ENCODE peak calls at places on chromosomes 2 and 18, in seven cellular contexts. One of them, this sample, is unnamed.

GRCh38 chr2:233352141-233352842 is 2.0 kb upstream of the DGKD start:
- DNase-seq in right lobe of liver: no peak
- DNase-seq in nephron progenitor cell: no peak
- DNase-seq in kidney epithelial cell: no peak
- DNase-seq in astrocyte of the spinal cord: no peak
- DNase-seq in CD4-positive, alpha-beta T cell: no peak
- DNase-seq in fibroblast of mammary gland: no peak
- DNase-seq in this sample: no peak

GRCh38 chr18:39274535-39274934 is 1708.9 kb upstream of the CELF4 start:
- DNase-seq in right lobe of liver: no peak
- DNase-seq in kidney epithelial cell: no peak
- DNase-seq in astrocyte of the spinal cord: peak
- DNase-seq in fibroblast of mammary gland: peak
- DNase-seq in nephron progenitor cell: no peak
- DNase-seq in CD4-positive, alpha-beta T cell: no peak
- DNase-seq in this sample: no peak

GRCh38 chr18:34122724-34123334 is 101.9 kb downstream of the NOL4 start:
- DNase-seq in astrocyte of the spinal cord: peak
- DNase-seq in fibroblast of mammary gland: peak
- DNase-seq in right lobe of liver: no peak
- DNase-seq in kidney epithelial cell: peak
- DNase-seq in nephron progenitor cell: peak
- DNase-seq in CD4-positive, alpha-beta T cell: no peak
- DNase-seq in this sample: no peak

GRCh38 chr2:3493610-3493997 is 25.7 kb downstream of the ADI1 start:
- DNase-seq in kidney epithelial cell: no peak
- DNase-seq in CD4-positive, alpha-beta T cell: no peak
- DNase-seq in nephron progenitor cell: peak
- DNase-seq in fibroblast of mammary gland: peak
- DNase-seq in astrocyte of the spinal cord: peak
- DNase-seq in right lobe of liver: no peak
- DNase-seq in this sample: no peak

GRCh38 chr18:44507729-44508325 is 172.9 kb upstream of the SETBP1 start:
- DNase-seq in fibroblast of mammary gland: no peak
- DNase-seq in astrocyte of the spinal cord: no peak
- DNase-seq in right lobe of liver: peak
- DNase-seq in CD4-positive, alpha-beta T cell: no peak
- DNase-seq in kidney epithelial cell: no peak
- DNase-seq in nephron progenitor cell: no peak
- DNase-seq in this sample: no peak

GRCh38 chr18:75727479-75727878 is 300.0 kb upstream of the SMIM21 start:
- DNase-seq in nephron progenitor cell: peak
- DNase-seq in CD4-positive, alpha-beta T cell: peak
- DNase-seq in fibroblast of mammary gland: peak
- DNase-seq in kidney epithelial cell: no peak
- DNase-seq in right lobe of liver: no peak
- DNase-seq in astrocyte of the spinal cord: peak
- DNase-seq in this sample: peak

GRCh38 chr18:48619016-48619415 is 80.2 kb downstream of the CTIF start:
- DNase-seq in astrocyte of the spinal cord: no peak
- DNase-seq in CD4-positive, alpha-beta T cell: no peak
- DNase-seq in nephron progenitor cell: no peak
- DNase-seq in right lobe of liver: no peak
- DNase-seq in fibroblast of mammary gland: no peak
- DNase-seq in kidney epithelial cell: no peak
- DNase-seq in this sample: no peak

GRCh38 chr2:33475381-33476099 is 909 bp upstream of the RASGRP3 start:
- DNase-seq in astrocyte of the spinal cord: peak
- DNase-seq in right lobe of liver: peak
- DNase-seq in fibroblast of mammary gland: peak
- DNase-seq in kidney epithelial cell: peak
- DNase-seq in nephron progenitor cell: peak
- DNase-seq in CD4-positive, alpha-beta T cell: peak
- DNase-seq in this sample: peak

GRCh38 chr2:192190474-192190873 is 4.3 kb downstream of the TMEFF2 start:
- DNase-seq in astrocyte of the spinal cord: peak
- DNase-seq in kidney epithelial cell: no peak
- DNase-seq in nephron progenitor cell: no peak
- DNase-seq in right lobe of liver: no peak
- DNase-seq in CD4-positive, alpha-beta T cell: no peak
- DNase-seq in fibroblast of mammary gland: peak
- DNase-seq in this sample: no peak

GRCh38 chr2:32706815-32707214 is 79.0 kb downstream of the TTC27 start:
- DNase-seq in kidney epithelial cell: no peak
- DNase-seq in fibroblast of mammary gland: no peak
- DNase-seq in astrocyte of the spinal cord: no peak
- DNase-seq in right lobe of liver: no peak
- DNase-seq in nephron progenitor cell: no peak
- DNase-seq in CD4-positive, alpha-beta T cell: no peak
- DNase-seq in this sample: no peak

GRCh38 chr18:24395049-24395780 is 2.4 kb downstream of the OSBPL1A start:
- DNase-seq in CD4-positive, alpha-beta T cell: no peak
- DNase-seq in kidney epithelial cell: no peak
- DNase-seq in nephron progenitor cell: no peak
- DNase-seq in right lobe of liver: no peak
- DNase-seq in fibroblast of mammary gland: peak
- DNase-seq in astrocyte of the spinal cord: no peak
- DNase-seq in this sample: no peak

GRCh38 chr2:54595161-54595803 is 128.2 kb upstream of the EML6 start:
- DNase-seq in nephron progenitor cell: no peak
- DNase-seq in fibroblast of mammary gland: no peak
- DNase-seq in CD4-positive, alpha-beta T cell: no peak
- DNase-seq in astrocyte of the spinal cord: no peak
- DNase-seq in right lobe of liver: no peak
- DNase-seq in kidney epithelial cell: no peak
- DNase-seq in this sample: no peak

GRCh38 chr2:149989447-149990063 is 402.0 kb upstream of the MMADHC start:
- DNase-seq in CD4-positive, alpha-beta T cell: no peak
- DNase-seq in astrocyte of the spinal cord: peak
- DNase-seq in nephron progenitor cell: no peak
- DNase-seq in right lobe of liver: no peak
- DNase-seq in kidney epithelial cell: peak
- DNase-seq in fibroblast of mammary gland: peak
- DNase-seq in this sample: no peak

GRCh38 chr2:215553946-215554345 is 118.1 kb upstream of the FN1 start:
- DNase-seq in CD4-positive, alpha-beta T cell: no peak
- DNase-seq in kidney epithelial cell: no peak
- DNase-seq in nephron progenitor cell: no peak
- DNase-seq in fibroblast of mammary gland: no peak
- DNase-seq in right lobe of liver: no peak
- DNase-seq in astrocyte of the spinal cord: no peak
- DNase-seq in this sample: no peak
- TF ChIP-seq CTCF in CD4-positive, alpha-beta T cell: no peak
- TF ChIP-seq CTCF in kidney epithelial cell: no peak
- TF ChIP-seq CTCF in nephron progenitor cell: no peak
- TF ChIP-seq CTCF in fibroblast of mammary gland: peak
- TF ChIP-seq CTCF in right lobe of liver: no peak
- TF ChIP-seq CTCF in astrocyte of the spinal cord: peak
- TF ChIP-seq CTCF in this sample: no peak

GRCh38 chr18:3297025-3297984 is 35.4 kb downstream of the MYL12B start:
- DNase-seq in right lobe of liver: peak
- DNase-seq in kidney epithelial cell: peak
- DNase-seq in fibroblast of mammary gland: peak
- DNase-seq in nephron progenitor cell: peak
- DNase-seq in astrocyte of the spinal cord: peak
- DNase-seq in CD4-positive, alpha-beta T cell: peak
- DNase-seq in this sample: peak
- TF ChIP-seq CTCF in right lobe of liver: peak
- TF ChIP-seq CTCF in kidney epithelial cell: peak
- TF ChIP-seq CTCF in fibroblast of mammary gland: peak
- TF ChIP-seq CTCF in nephron progenitor cell: peak
- TF ChIP-seq CTCF in astrocyte of the spinal cord: peak
- TF ChIP-seq CTCF in CD4-positive, alpha-beta T cell: peak
- TF ChIP-seq CTCF in this sample: peak

DNA sequence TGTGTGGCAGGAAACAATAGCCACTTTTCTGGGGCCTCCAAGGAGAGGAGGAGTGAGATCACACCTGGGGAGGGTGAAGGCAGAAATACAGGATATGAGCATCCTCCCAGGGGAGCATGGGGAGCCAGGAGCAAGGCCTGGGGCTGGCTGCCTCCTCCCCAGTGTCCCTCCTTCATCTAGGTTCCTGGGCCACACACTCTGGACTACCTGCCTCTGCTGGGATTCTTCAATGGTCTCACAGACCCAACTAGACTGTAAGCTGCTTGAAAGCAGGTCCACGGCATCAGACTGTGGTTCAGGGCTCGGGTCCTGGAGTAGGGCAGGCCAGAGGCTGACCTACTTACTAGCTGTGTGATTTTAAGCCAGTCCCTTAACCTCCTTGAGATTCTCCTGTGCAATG is 94.0 kb downstream of the MCFD2 start:
- DNase-seq in astrocyte of the spinal cord: no peak
- DNase-seq in fibroblast of mammary gland: no peak
- DNase-seq in nephron progenitor cell: no peak
- DNase-seq in kidney epithelial cell: no peak
- DNase-seq in CD4-positive, alpha-beta T cell: no peak
- DNase-seq in right lobe of liver: no peak
- DNase-seq in this sample: peak
- TF ChIP-seq CTCF in astrocyte of the spinal cord: no peak
- TF ChIP-seq CTCF in fibroblast of mammary gland: no peak
- TF ChIP-seq CTCF in nephron progenitor cell: no peak
- TF ChIP-seq CTCF in kidney epithelial cell: no peak
- TF ChIP-seq CTCF in CD4-positive, alpha-beta T cell: no peak
- TF ChIP-seq CTCF in right lobe of liver: no peak
- TF ChIP-seq CTCF in this sample: no peak

GRCh38 chr2:8197825-8198224 is 484.0 kb upstream of the ID2 start:
- DNase-seq in kidney epithelial cell: no peak
- DNase-seq in fibroblast of mammary gland: no peak
- DNase-seq in CD4-positive, alpha-beta T cell: no peak
- DNase-seq in right lobe of liver: no peak
- DNase-seq in astrocyte of the spinal cord: no peak
- DNase-seq in nephron progenitor cell: no peak
- DNase-seq in this sample: no peak

GRCh38 chr2:8196311-8196710 is 485.5 kb upstream of the ID2 start:
- DNase-seq in astrocyte of the spinal cord: no peak
- DNase-seq in kidney epithelial cell: no peak
- DNase-seq in right lobe of liver: no peak
- DNase-seq in nephron progenitor cell: no peak
- DNase-seq in CD4-positive, alpha-beta T cell: no peak
- DNase-seq in fibroblast of mammary gland: peak
- DNase-seq in this sample: no peak

GRCh38 chr2:8198776-8199382 is 483.0 kb upstream of the ID2 start:
- DNase-seq in fibroblast of mammary gland: no peak
- DNase-seq in kidney epithelial cell: no peak
- DNase-seq in astrocyte of the spinal cord: no peak
- DNase-seq in CD4-positive, alpha-beta T cell: no peak
- DNase-seq in nephron progenitor cell: no peak
- DNase-seq in right lobe of liver: no peak
- DNase-seq in this sample: no peak

GRCh38 chr2:8193686-8194615 is 487.9 kb upstream of the ID2 start:
- DNase-seq in nephron progenitor cell: peak
- DNase-seq in right lobe of liver: peak
- DNase-seq in astrocyte of the spinal cord: no peak
- DNase-seq in CD4-positive, alpha-beta T cell: no peak
- DNase-seq in fibroblast of mammary gland: no peak
- DNase-seq in kidney epithelial cell: no peak
- DNase-seq in this sample: no peak

DNA sequence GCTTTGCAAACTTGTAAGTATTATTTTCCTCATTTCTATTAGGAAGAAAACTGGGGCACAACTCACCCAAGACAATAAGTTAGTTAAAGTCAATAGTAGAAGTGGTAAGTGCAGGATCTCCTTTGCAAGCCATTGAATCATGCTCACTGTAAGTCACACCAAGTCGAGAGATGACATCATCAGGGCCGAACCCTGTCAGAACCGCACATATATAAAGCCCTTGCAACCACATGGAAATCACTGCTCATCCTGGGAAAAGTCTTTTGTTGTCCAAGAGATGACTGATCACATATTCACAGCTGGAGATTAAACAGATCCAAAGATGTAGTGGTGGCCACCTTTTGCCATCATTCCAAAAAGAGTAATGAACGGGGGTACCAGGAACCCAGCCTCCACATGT is 484.8 kb upstream of the ID2 start:
- DNase-seq in CD4-positive, alpha-beta T cell: no peak
- DNase-seq in fibroblast of mammary gland: peak
- DNase-seq in kidney epithelial cell: no peak
- DNase-seq in right lobe of liver: no peak
- DNase-seq in nephron progenitor cell: no peak
- DNase-seq in astrocyte of the spinal cord: peak
- DNase-seq in this sample: no peak
- TF ChIP-seq CTCF in CD4-positive, alpha-beta T cell: no peak
- TF ChIP-seq CTCF in fibroblast of mammary gland: no peak
- TF ChIP-seq CTCF in kidney epithelial cell: no peak
- TF ChIP-seq CTCF in right lobe of liver: no peak
- TF ChIP-seq CTCF in nephron progenitor cell: no peak
- TF ChIP-seq CTCF in astrocyte of the spinal cord: no peak
- TF ChIP-seq CTCF in this sample: no peak

This sample was measured in mesothelial cell of epicardium.